ENCODE peak calls at places on chromosomes 16 and 17, in seven cellular contexts. F, U, S, Y, O, C and Z are unnamed samples.

GRCh38 chr16:25256821-25257503 is 683 bp downstream of the ZKSCAN2 start:
- DNase-seq in F (peak; percentile 13), U (no peak), S (no peak), Y (peak; percentile 49), O (no peak), C (no peak), Z (no peak)

GRCh38 chr17:40065041-40065770 is 2.4 kb downstream of the THRA start:
- DNase-seq in F (no peak), U (no peak), S (no peak), Y (peak; percentile 33), O (no peak), C (no peak), Z (no peak)

GRCh38 chr16:24580665-24581064 is 41.3 kb downstream of the RBBP6 start:
- DNase-seq in F (no peak), U (peak; percentile 21), S (no peak), Y (peak; percentile 69), O (no peak), C (no peak), Z (no peak)

GRCh38 chr17:8639709-8640108 is 9.2 kb upstream of the MYH10 start:
- DNase-seq in F (no peak), U (no peak), S (no peak), Y (no peak), O (no peak), C (no peak), Z (no peak)

GRCh38 chr16:68179196-68179795 is 56.6 kb downstream of the ESRP2 start:
- DNase-seq in F (no peak), U (no peak), S (no peak), Y (no peak), O (no peak), C (no peak), Z (no peak)

GRCh38 chr17:76252040-76252954 is 12.0 kb upstream of the RNF157 start:
- DNase-seq in F (no peak), U (peak; percentile 78), S (no peak), Y (no peak), O (no peak), C (peak; percentile 94), Z (peak; percentile 33)

GRCh38 chr17:67656494-67657203 is 61.1 kb upstream of the NOL11 start:
- DNase-seq in F (no peak), U (no peak), S (no peak), Y (no peak), O (no peak), C (no peak), Z (no peak)

GRCh38 chr17:17739388-17740066 is 58.3 kb downstream of the RAI1 start:
- DNase-seq in F (no peak), U (peak; percentile 45), S (no peak), Y (no peak), O (no peak), C (no peak), Z (peak; percentile 65)

GRCh38 chr17:60510031-60510430 is 16.0 kb downstream of the APPBP2 start:
- DNase-seq in F (no peak), U (no peak), S (no peak), Y (no peak), O (no peak), C (no peak), Z (no peak)

GRCh38 chr16:9091867-9092281 is 430 bp downstream of the HAPSTR1 start:
- DNase-seq in F (peak; percentile 18), U (no peak), S (peak; percentile 45), Y (peak; percentile 45), O (no peak), C (no peak), Z (peak; percentile 65)

GRCh38 chr17:28552201-28552999 is at the start of gene UNC119:
- DNase-seq in F (peak; percentile 66), U (no peak), S (peak; percentile 64), Y (peak; percentile 82), O (peak; percentile 84), C (peak; percentile 88), Z (peak; percentile 69)

GRCh38 chr17:47652570-47652969 is 2.9 kb downstream of the KPNB1 start:
- DNase-seq in F (no peak), U (no peak), S (no peak), Y (no peak), O (no peak), C (no peak), Z (peak; percentile 32)

GRCh38 chr17:73909156-73909555 is 264.9 kb upstream of the SDK2 start:
- DNase-seq in F (no peak), U (no peak), S (no peak), Y (no peak), O (no peak), C (no peak), Z (no peak)

GRCh38 chr17:79657036-79657435 is 46.2 kb upstream of the RBFOX3 start:
- DNase-seq in F (peak; percentile 6), U (no peak), S (no peak), Y (no peak), O (no peak), C (peak; percentile 6), Z (peak; percentile 36)

GRCh38 chr17:77444653-77445029 is 303.9 kb downstream of the SEC14L1 start:
- DNase-seq in F (no peak), U (no peak), S (no peak), Y (no peak), O (no peak), C (no peak), Z (no peak)

GRCh38 chr16:57732011-57732410 is 3.6 kb upstream of the KATNB1 start:
- DNase-seq in F (no peak), U (no peak), S (no peak), Y (no peak), O (no peak), C (no peak), Z (no peak)

GRCh38 chr17:3963214-3964201 is 729 bp downstream of the ATP2A3 start:
- DNase-seq in F (no peak), U (no peak), S (peak; percentile 59), Y (no peak), O (peak; percentile 59), C (no peak), Z (no peak)

GRCh38 chr16:75288596-75289120 is 37.2 kb upstream of the BCAR1 start:
- DNase-seq in F (no peak), U (no peak), S (no peak), Y (no peak), O (no peak), C (no peak), Z (no peak)

GRCh38 chr17:63537991-63538692 is 12.1 kb upstream of the DCAF7 start:
- DNase-seq in F (no peak), U (no peak), S (no peak), Y (no peak), O (no peak), C (peak; percentile 30), Z (no peak)

GRCh38 chr17:58960068-58960467 is 146.6 kb downstream of the TRIM37 start:
- DNase-seq in F (no peak), U (peak; percentile 92), S (no peak), Y (peak; percentile 80), O (peak; percentile 12), C (peak; percentile 54), Z (peak; percentile 62)

GRCh38 chr16:4105848-4106247 is 10.4 kb downstream of the ADCY9 start:
- DNase-seq in F (no peak), U (no peak), S (no peak), Y (no peak), O (no peak), C (no peak), Z (no peak)

GRCh38 chr16:11379420-11379819 is 34.2 kb downstream of the RMI2 start:
- DNase-seq in F (no peak), U (peak; percentile 61), S (no peak), Y (no peak), O (no peak), C (no peak), Z (peak; percentile 66)

GRCh38 chr17:63032141-63032540 is 66.1 kb downstream of the TANC2 start:
- DNase-seq in F (no peak), U (no peak), S (no peak), Y (no peak), O (no peak), C (no peak), Z (no peak)

GRCh38 chr17:77645441-77646430 is 312.8 kb upstream of the TNRC6C start:
- DNase-seq in F (no peak), U (peak; percentile 83), S (no peak), Y (no peak), O (no peak), C (no peak), Z (no peak)

GRCh38 chr17:82121660-82122629 is 23.9 kb upstream of the FASN start:
- DNase-seq in F (no peak), U (no peak), S (no peak), Y (no peak), O (no peak), C (no peak), Z (peak; percentile 55)

GRCh38 chr17:39867084-39867890 is 715 bp upstream of the ZPBP2 start:
- DNase-seq in F (no peak), U (no peak), S (no peak), Y (no peak), O (no peak), C (no peak), Z (no peak)

GRCh38 chr16:28863929-28864886 is 565 bp downstream of the SH2B1 start:
- DNase-seq in F (no peak), U (no peak), S (no peak), Y (peak; percentile 28), O (no peak), C (no peak), Z (no peak)

GRCh38 chr17:43003542-43004172 is 2.9 kb upstream of the IFI35 start:
- DNase-seq in F (no peak), U (peak; percentile 73), S (no peak), Y (peak; percentile 89), O (no peak), C (no peak), Z (no peak)

GRCh38 chr16:69417537-69418199 is 6.8 kb upstream of the CYB5B start:
- DNase-seq in F (no peak), U (peak; percentile 95), S (no peak), Y (peak; percentile 41), O (no peak), C (no peak), Z (peak; percentile 82)

GRCh38 chr17:15947331-15947730 is 2.4 kb downstream of the ADORA2B start:
- DNase-seq in F (no peak), U (no peak), S (no peak), Y (no peak), O (no peak), C (no peak), Z (no peak)

GRCh38 chr17:76968707-76969597 is 100.7 kb downstream of the MGAT5B start:
- DNase-seq in F (peak; percentile 55), U (no peak), S (peak; percentile 19), Y (peak; percentile 53), O (no peak), C (no peak), Z (no peak)

GRCh38 chr16:57386381-57386951 is 14.2 kb downstream of the CX3CL1 start:
- DNase-seq in F (no peak), U (peak; percentile 39), S (no peak), Y (no peak), O (no peak), C (no peak), Z (peak; percentile 38)

GRCh38 chr17:66466421-66466820 is 164.0 kb downstream of the PRKCA start:
- DNase-seq in F (no peak), U (no peak), S (no peak), Y (no peak), O (no peak), C (no peak), Z (no peak)

GRCh38 chr16:88323546-88324330 is 59.0 kb upstream of the ZNF469 start:
- DNase-seq in F (no peak), U (no peak), S (no peak), Y (no peak), O (no peak), C (no peak), Z (no peak)

GRCh38 chr17:37820313-37821024 is 75.6 kb upstream of the HNF1B start:
- DNase-seq in F (no peak), U (no peak), S (no peak), Y (peak; percentile 43), O (no peak), C (no peak), Z (no peak)

GRCh38 chr16:89233678-89234490 is 16.4 kb downstream of the ZNF778 start:
- DNase-seq in F (no peak), U (no peak), S (no peak), Y (no peak), O (no peak), C (no peak), Z (no peak)

GRCh38 chr17:17305282-17305801 is 2.2 kb downstream of the NT5M start:
- DNase-seq in F (no peak), U (peak; percentile 34), S (no peak), Y (no peak), O (peak; percentile 62), C (no peak), Z (no peak)

GRCh38 chr16:73019456-73020362 is 28.2 kb downstream of the ZFHX3 start:
- DNase-seq in F (no peak), U (peak; percentile 82), S (no peak), Y (peak; percentile 83), O (no peak), C (no peak), Z (peak; percentile 76)